ENCODE peak calls at places on chromosomes 1 and 21, in seven cellular contexts. T is PC-3, A is GM23338, F is mesenchymal stem cell, Z is endothelial cell of umbilical vein, H is fibroblast of lung, V is OCI-LY7. E is an unnamed sample.

GRCh38 chr1:36089393-36090121 is 865 bp downstream of the ADPRS start:
- DNase-seq in T (no peak), A (peak; percentile 74), Z (peak; percentile 66), F (peak; percentile 85), V (peak; percentile 52), H (peak; percentile 35), E (no peak)

GRCh38 chr1:181113061-181113695 is 24.7 kb downstream of the IER5 start:
- DNase-seq in T (peak; percentile 88), V (no peak), A (no peak), H (peak; percentile 72), Z (no peak), F (peak; percentile 73), E (no peak)

GRCh38 chr1:223189903-223190724 is 47.1 kb upstream of the TLR5 start:
- DNase-seq in Z (no peak), V (no peak), H (no peak), F (no peak), T (peak; percentile 98), A (no peak), E (no peak)

GRCh38 chr1:234069760-234070159 is 165.3 kb downstream of the SLC35F3 start:
- DNase-seq in H (no peak), F (no peak), Z (no peak), V (no peak), A (peak; percentile 38), T (peak; percentile 52), E (no peak)

GRCh38 chr1:162988869-162989268 is 80.3 kb upstream of the RGS4 start:
- DNase-seq in A (peak; percentile 80), H (no peak), V (no peak), Z (no peak), T (no peak), F (no peak), E (no peak)

GRCh38 chr1:12091191-12091590 is 28.1 kb downstream of the TNFRSF8 start:
- DNase-seq in H (no peak), T (no peak), F (no peak), V (no peak), Z (no peak), A (no peak), E (no peak)

GRCh38 chr1:225896937-225897549 is 8.1 kb upstream of the LEFTY1 start:
- DNase-seq in F (peak; percentile 22), H (no peak), T (peak; percentile 88), V (peak; percentile 85), Z (no peak), A (no peak), E (no peak)

GRCh38 chr1:168369655-168370054 is 89.0 kb downstream of the TBX19 start:
- DNase-seq in H (no peak), T (no peak), F (no peak), A (no peak), V (no peak), Z (no peak), E (no peak)

GRCh38 chr1:248793592-248793991 is 32.1 kb downstream of the SH3BP5L start:
- DNase-seq in F (no peak), A (no peak), T (no peak), H (no peak), V (no peak), Z (no peak), E (no peak)

GRCh38 chr1:208593306-208594006 is 349.3 kb upstream of the PLXNA2 start:
- DNase-seq in Z (no peak), F (no peak), V (no peak), A (no peak), T (no peak), H (no peak), E (no peak)

GRCh38 chr1:7768583-7768982 is 2.5 kb upstream of the VAMP3 start:
- DNase-seq in V (no peak), T (no peak), H (no peak), Z (no peak), F (no peak), A (no peak), E (no peak)

GRCh38 chr1:67446893-67447292 is 16.7 kb upstream of the SERBP1 start:
- DNase-seq in V (no peak), F (no peak), T (no peak), H (no peak), A (no peak), Z (peak; percentile 50), E (no peak)

GRCh38 chr21:43598416-43599120 is 60.7 kb downstream of the HSF2BP start:
- DNase-seq in A (no peak), T (peak; percentile 42), H (peak; percentile 73), Z (no peak), V (no peak), F (peak; percentile 87), E (no peak)

GRCh38 chr1:160129558-160129957 is 14.0 kb downstream of the ATP1A2 start:
- DNase-seq in T (no peak), A (no peak), V (no peak), H (no peak), Z (no peak), F (no peak), E (no peak)

GRCh38 chr1:157162345-157162744 is 24.1 kb upstream of the ETV3 start:
- DNase-seq in A (peak; percentile 88), F (no peak), T (no peak), H (no peak), Z (no peak), V (no peak), E (no peak)

GRCh38 chr1:239293350-239294111 is 92.8 kb upstream of the CHRM3 start:
- DNase-seq in A (no peak), H (no peak), V (no peak), T (peak; percentile 37), Z (no peak), F (no peak), E (no peak)

GRCh38 chr1:119075614-119076013 is 64.8 kb downstream of the WARS2 start:
- DNase-seq in V (no peak), A (no peak), H (peak; percentile 71), T (peak; percentile 60), Z (no peak), F (no peak), E (no peak)

GRCh38 chr1:244347942-244348341 is 103.8 kb downstream of the ADSS2 start:
- DNase-seq in A (no peak), Z (peak; percentile 40), T (peak; percentile 87), F (peak; percentile 58), H (no peak), V (no peak), E (no peak)

GRCh38 chr1:203692565-203693470 is 66.2 kb downstream of the ATP2B4 start:
- DNase-seq in Z (peak; percentile 88), H (peak; percentile 98), T (peak; percentile 93), V (no peak), F (peak; percentile 98), A (no peak), E (peak; percentile 82)

GRCh38 chr1:20560966-20561365 is 8.6 kb downstream of the FAM43B start:
- DNase-seq in H (no peak), T (no peak), F (no peak), V (no peak), A (no peak), Z (no peak), E (no peak)

GRCh38 chr1:224068458-224068770 is 45.5 kb upstream of the FBXO28 start:
- DNase-seq in Z (no peak), T (no peak), A (no peak), F (no peak), V (no peak), H (no peak), E (no peak)

GRCh38 chr1:172255223-172255560 is 165.3 kb upstream of the C1orf105 start:
- DNase-seq in T (no peak), V (no peak), H (no peak), A (peak; percentile 6), Z (no peak), F (no peak), E (peak; percentile 15)

DNA sequence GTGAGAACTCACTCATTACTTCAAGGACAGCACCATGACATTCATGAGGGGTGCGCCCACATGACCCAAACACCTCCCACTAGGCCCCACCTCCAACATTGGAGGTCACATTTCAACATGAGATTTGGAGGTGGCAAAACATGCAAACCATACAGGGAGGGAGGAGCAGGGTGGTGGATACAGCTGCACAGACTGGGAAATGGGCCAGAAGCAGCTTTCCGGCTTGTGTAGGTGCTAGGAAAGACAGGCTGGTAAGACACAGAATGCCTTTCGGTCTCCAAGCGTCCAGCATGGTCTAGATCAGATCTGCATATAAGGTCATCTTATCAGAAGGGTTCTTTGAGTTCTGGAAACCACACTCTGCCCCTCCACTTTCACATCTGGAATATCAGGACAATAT is 35.1 kb upstream of the TINAGL1 start:
- DNase-seq in A (no peak), F (no peak), H (no peak), Z (no peak), T (no peak), V (no peak), E (no peak)
- H3K4me1 ChIP-seq in A (no peaks in the 10 kb centered on the region), F (no peaks in the 10 kb centered on the region), H (no peaks in the 10 kb centered on the region), Z (no peaks in the 10 kb centered on the region), T (no peaks in the 10 kb centered on the region), V (no peaks in the 10 kb centered on the region), E (no peaks in the 10 kb centered on the region)

GRCh38 chr1:94247146-94248094 is 10.0 kb upstream of the ARHGAP29 start:
- DNase-seq in A (peak; percentile 89), F (peak; percentile 53), T (peak; percentile 92), Z (peak; percentile 80), V (no peak), H (peak; percentile 30), E (no peak)
- H2AFZ ChIP-seq in A (peak overlapping the region; percentile 78), F (peak overlapping the region; percentile 97), T (peak overlapping the region; percentile 10), Z (no peak overlapping the region), V (no peak overlapping the region), H (peak overlapping the region; percentile 63), E (no peak overlapping the region)

DNA sequence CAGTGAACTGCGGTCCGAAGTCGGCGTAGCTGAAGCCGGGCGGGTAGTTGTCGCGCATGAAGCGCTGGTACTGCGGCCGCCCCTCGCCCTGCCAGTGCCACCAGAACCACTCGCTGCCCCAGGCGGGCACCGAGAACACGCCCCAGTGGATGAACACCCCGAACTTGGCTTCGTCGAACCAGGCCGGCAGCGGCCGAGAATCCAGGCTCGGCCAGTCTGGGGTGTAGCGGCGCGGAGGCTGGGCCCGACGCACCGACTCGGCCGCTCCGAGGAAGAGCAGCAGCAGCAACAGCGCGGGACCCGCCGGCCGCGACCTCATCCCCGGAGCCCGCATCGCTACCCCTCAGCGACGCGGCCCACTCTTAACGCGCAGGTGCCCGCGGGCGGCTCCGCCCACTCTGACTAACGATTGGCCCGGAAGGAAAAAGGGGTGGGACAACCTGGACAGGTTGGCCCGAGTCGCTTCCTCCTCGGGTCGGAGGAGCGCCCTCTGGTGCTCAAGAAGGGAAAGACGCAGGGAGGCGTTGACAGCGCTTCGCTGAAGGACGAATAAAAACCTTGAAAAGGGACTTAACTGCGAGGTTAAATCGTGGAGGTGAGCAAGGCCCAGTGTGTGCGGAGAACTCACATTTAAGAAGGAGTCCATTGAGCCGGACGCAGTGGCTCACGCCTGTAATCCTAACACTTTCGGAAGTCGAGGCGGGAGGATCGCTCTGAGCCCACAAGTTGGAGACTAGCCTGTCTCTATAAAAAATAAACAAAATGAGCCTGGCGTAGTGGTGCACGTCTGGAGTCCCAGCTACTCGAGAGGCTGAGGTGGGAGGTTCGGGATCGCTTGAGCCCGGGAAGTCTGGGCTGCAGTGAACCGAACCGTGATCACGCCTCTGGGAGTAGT is at the start of gene FUCA1:
- DNase-seq in A (peak; percentile 99), T (peak; percentile 98), F (peak; percentile 86), V (peak; percentile 97), Z (peak; percentile 90), H (peak; percentile 83), E (peak; percentile 78)
- H3K4me3 ChIP-seq in A (peak within 1 kb of the TSS; percentile 86), T (peak within 1 kb of the TSS; percentile 82), F (peak within 1 kb of the TSS; percentile 86), V (peak within 1 kb of the TSS; percentile 74), Z (peak within 1 kb of the TSS; percentile 61), H (peak within 1 kb of the TSS; percentile 66), E (peak within 1 kb of the TSS; percentile 71)

DNA sequence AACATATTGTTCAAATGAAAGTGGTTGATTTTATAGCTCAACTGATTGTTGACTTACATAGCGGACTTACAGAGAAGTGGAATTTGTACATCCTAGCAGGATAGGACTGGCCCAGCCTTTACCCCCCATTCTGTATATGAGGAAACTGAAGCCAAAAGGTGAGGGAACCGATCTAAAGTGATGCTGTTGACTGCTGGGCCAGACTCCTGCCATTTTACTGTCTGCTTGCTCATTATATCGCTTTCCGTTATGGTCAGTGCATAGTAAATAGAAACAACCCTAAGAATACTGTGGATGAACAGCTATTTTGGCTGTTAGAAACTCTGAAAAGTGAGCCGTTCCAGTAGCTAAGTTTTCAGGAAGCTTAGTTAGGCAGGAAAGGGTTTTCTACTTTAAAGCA is 31.9 kb downstream of the PRDM2 start:
- DNase-seq in F (no peak), Z (no peak), V (peak; percentile 39), A (no peak), T (no peak), H (no peak), E (no peak)
- H3K4me1 ChIP-seq in F (peaks cover 12% of the 10 kb centered on the region), Z (peaks cover 5% of the 10 kb centered on the region), V (peaks cover 95% of the 10 kb centered on the region), A (no peaks in the 10 kb centered on the region), T (no peaks in the 10 kb centered on the region), H (no peaks in the 10 kb centered on the region), E (peaks cover 10% of the 10 kb centered on the region)